ENCODE peak calls at places on chromosomes 2 and 18, in ten cellular contexts. One of them, this sample, is unnamed.

GRCh38 chr2:169013628-169014026 is 17.5 kb downstream of the ABCB11 start:
- DNase-seq in stimulated activated CD4-positive, alpha-beta T cell treated with anti-CD3 and anti-CD28 coated beads, Interleukin-2, amount 100 ng/mL, for 48 hours: no peak
- DNase-seq in RWPE1: no peak
- DNase-seq in caudate nucleus: no peak
- DNase-seq in right lobe of liver: no peak
- DNase-seq in GOT3: no peak
- DNase-seq in K562: no peak
- DNase-seq in A549: no peak
- DNase-seq in fibroblast of lung: no peak
- DNase-seq in T-helper 9 cell: no peak
- DNase-seq in this sample: no peak

GRCh38 chr18:25061345-25061744 is 290.6 kb downstream of the ZNF521 start:
- DNase-seq in caudate nucleus: no peak
- DNase-seq in A549: no peak
- DNase-seq in right lobe of liver: no peak
- DNase-seq in stimulated activated CD4-positive, alpha-beta T cell treated with anti-CD3 and anti-CD28 coated beads, Interleukin-2, amount 100 ng/mL, for 48 hours: no peak
- DNase-seq in K562: no peak
- DNase-seq in T-helper 9 cell: no peak
- DNase-seq in GOT3: no peak
- DNase-seq in fibroblast of lung: no peak
- DNase-seq in RWPE1: no peak
- DNase-seq in this sample: no peak

GRCh38 chr2:128754246-128754724 is 435.6 kb upstream of the HS6ST1 start:
- DNase-seq in GOT3: no peak
- DNase-seq in K562: no peak
- DNase-seq in fibroblast of lung: no peak
- DNase-seq in A549: no peak
- DNase-seq in stimulated activated CD4-positive, alpha-beta T cell treated with anti-CD3 and anti-CD28 coated beads, Interleukin-2, amount 100 ng/mL, for 48 hours: no peak
- DNase-seq in caudate nucleus: no peak
- DNase-seq in RWPE1: no peak
- DNase-seq in right lobe of liver: no peak
- DNase-seq in T-helper 9 cell: no peak
- DNase-seq in this sample: no peak

GRCh38 chr2:195331124-195331523 is 325.9 kb upstream of the SLC39A10 start:
- DNase-seq in fibroblast of lung: no peak
- DNase-seq in caudate nucleus: no peak
- DNase-seq in T-helper 9 cell: no peak
- DNase-seq in K562: no peak
- DNase-seq in RWPE1: no peak
- DNase-seq in right lobe of liver: no peak
- DNase-seq in stimulated activated CD4-positive, alpha-beta T cell treated with anti-CD3 and anti-CD28 coated beads, Interleukin-2, amount 100 ng/mL, for 48 hours: no peak
- DNase-seq in GOT3: no peak
- DNase-seq in A549: no peak
- DNase-seq in this sample: no peak

GRCh38 chr2:176269319-176270099 is at the start of gene MTX2:
- DNase-seq in A549: peak
- DNase-seq in K562: peak
- DNase-seq in fibroblast of lung: peak
- DNase-seq in RWPE1: peak
- DNase-seq in stimulated activated CD4-positive, alpha-beta T cell treated with anti-CD3 and anti-CD28 coated beads, Interleukin-2, amount 100 ng/mL, for 48 hours: peak
- DNase-seq in T-helper 9 cell: peak
- DNase-seq in caudate nucleus: peak
- DNase-seq in GOT3: peak
- DNase-seq in right lobe of liver: peak
- DNase-seq in this sample: peak

GRCh38 chr2:181312515-181312927 is 144.7 kb upstream of the ITGA4 start:
- DNase-seq in stimulated activated CD4-positive, alpha-beta T cell treated with anti-CD3 and anti-CD28 coated beads, Interleukin-2, amount 100 ng/mL, for 48 hours: no peak
- DNase-seq in K562: no peak
- DNase-seq in right lobe of liver: no peak
- DNase-seq in caudate nucleus: no peak
- DNase-seq in GOT3: no peak
- DNase-seq in T-helper 9 cell: no peak
- DNase-seq in A549: no peak
- DNase-seq in fibroblast of lung: no peak
- DNase-seq in RWPE1: no peak
- DNase-seq in this sample: no peak

GRCh38 chr2:53695586-53695985 is 72.0 kb upstream of the CHAC2 start:
- DNase-seq in stimulated activated CD4-positive, alpha-beta T cell treated with anti-CD3 and anti-CD28 coated beads, Interleukin-2, amount 100 ng/mL, for 48 hours: no peak
- DNase-seq in K562: no peak
- DNase-seq in T-helper 9 cell: no peak
- DNase-seq in GOT3: no peak
- DNase-seq in fibroblast of lung: no peak
- DNase-seq in right lobe of liver: no peak
- DNase-seq in RWPE1: no peak
- DNase-seq in caudate nucleus: no peak
- DNase-seq in A549: no peak
- DNase-seq in this sample: no peak

GRCh38 chr2:168159754-168160585 is 87.4 kb downstream of the STK39 start:
- DNase-seq in K562: no peak
- DNase-seq in T-helper 9 cell: no peak
- DNase-seq in caudate nucleus: no peak
- DNase-seq in fibroblast of lung: no peak
- DNase-seq in GOT3: no peak
- DNase-seq in stimulated activated CD4-positive, alpha-beta T cell treated with anti-CD3 and anti-CD28 coated beads, Interleukin-2, amount 100 ng/mL, for 48 hours: no peak
- DNase-seq in A549: no peak
- DNase-seq in right lobe of liver: no peak
- DNase-seq in RWPE1: no peak
- DNase-seq in this sample: no peak

GRCh38 chr2:86039963-86040655 is 65.6 kb downstream of the POLR1A start:
- DNase-seq in fibroblast of lung: no peak
- DNase-seq in A549: no peak
- DNase-seq in K562: no peak
- DNase-seq in caudate nucleus: no peak
- DNase-seq in GOT3: no peak
- DNase-seq in right lobe of liver: no peak
- DNase-seq in T-helper 9 cell: no peak
- DNase-seq in stimulated activated CD4-positive, alpha-beta T cell treated with anti-CD3 and anti-CD28 coated beads, Interleukin-2, amount 100 ng/mL, for 48 hours: no peak
- DNase-seq in RWPE1: no peak
- DNase-seq in this sample: no peak

GRCh38 chr2:9178905-9179571 is 27.6 kb upstream of the ASAP2 start:
- DNase-seq in T-helper 9 cell: no peak
- DNase-seq in RWPE1: peak
- DNase-seq in K562: no peak
- DNase-seq in A549: peak
- DNase-seq in stimulated activated CD4-positive, alpha-beta T cell treated with anti-CD3 and anti-CD28 coated beads, Interleukin-2, amount 100 ng/mL, for 48 hours: no peak
- DNase-seq in caudate nucleus: no peak
- DNase-seq in fibroblast of lung: peak
- DNase-seq in right lobe of liver: no peak
- DNase-seq in GOT3: no peak
- DNase-seq in this sample: peak

This sample was measured in LoVo.